ENCODE peak calls at places on chromosomes 1 and 21, in nine cellular contexts. T is progenitor cell of endocrine pancreas, L is left ventricle myocardium superior, X is HAP-1, A is AG09319, R is esophagus squamous epithelium, D is endothelial cell of umbilical vein, V is Right ventricle myocardium superior, N is ACHN. O is an unnamed sample.

GRCh38 chr1:85849660-85850059 is 141.4 kb upstream of the ZNHIT6 start:
- DNase-seq in D (no peak), A (no peak), L (no peak), X (no peak), N (no peak), V (no peak), R (no peak), T (no peak), O (no peak)

GRCh38 chr21:45109831-45110492 is 35.6 kb downstream of the ADARB1 start:
- DNase-seq in T (no peak), N (no peak), L (no peak), A (peak), R (no peak), X (no peak), V (no peak), D (peak), O (no peak)

GRCh38 chr1:54396280-54396903 is 9.8 kb downstream of the SSBP3 start:
- DNase-seq in D (no peak), T (no peak), A (no peak), N (no peak), R (no peak), L (no peak), X (no peak), V (no peak), O (no peak)

GRCh38 chr1:64965239-64966157 is 851 bp downstream of the JAK1 start:
- DNase-seq in A (no peak), R (peak), X (peak), N (peak), D (peak), T (peak), V (peak), L (peak), O (no peak)

GRCh38 chr1:163035791-163036249 is 33.3 kb upstream of the RGS4 start:
- DNase-seq in L (no peak), N (peak), X (no peak), D (peak), A (peak), V (no peak), T (no peak), R (no peak), O (peak)

GRCh38 chr1:208534604-208534907 is 290.4 kb upstream of the PLXNA2 start:
- DNase-seq in N (no peak), V (no peak), R (no peak), A (no peak), X (no peak), D (no peak), L (no peak), T (no peak), O (no peak)

GRCh38 chr1:21072721-21073120 is 104.0 kb downstream of the EIF4G3 start:
- DNase-seq in X (no peak), T (no peak), V (no peak), N (no peak), D (peak), L (no peak), A (no peak), R (no peak), O (peak)

GRCh38 chr1:180982424-180982823 is 40.2 kb downstream of the STX6 start:
- DNase-seq in X (no peak), T (no peak), L (no peak), D (no peak), A (no peak), N (no peak), R (no peak), V (no peak), O (no peak)

GRCh38 chr21:33700491-33700890 is 58.2 kb downstream of the ITSN1 start:
- DNase-seq in T (no peak), V (no peak), R (no peak), X (no peak), L (no peak), D (no peak), N (no peak), A (no peak), O (no peak)

GRCh38 chr1:34786521-34787325 is 5.7 kb downstream of the GJB3 start:
- DNase-seq in R (no peak), V (peak), A (peak), T (peak), X (peak), D (peak), N (peak), L (peak), O (peak)

GRCh38 chr1:120178799-120179419 is 2.6 kb upstream of the SEC22B start:
- DNase-seq in X (no peak), V (no peak), A (no peak), R (no peak), N (no peak), L (no peak), D (no peak), T (no peak), O (no peak)

O was measured in pulmonary artery endothelial cell.